ENCODE peak calls at places on chromosomes 1 and 21, in ten cellular contexts. O, T, K, Y, E, N, U, W, J and S are unnamed samples.

GRCh38 chr1:86741947-86742572 is 37.7 kb downstream of the SH3GLB1 start:
- DNase-seq in O (peak; percentile 33), T (peak; percentile 12), K (no peak), Y (peak; percentile 34), E (peak; percentile 11), N (peak; percentile 64), U (peak; percentile 49), W (no peak), J (no peak), S (no peak)

GRCh38 chr1:153649867-153650235 is 8.7 kb upstream of the SNAPIN start:
- DNase-seq in O (no peak), T (no peak), K (no peak), Y (no peak), E (no peak), N (no peak), U (peak; percentile 96), W (no peak), J (peak; percentile 68), S (no peak)

GRCh38 chr1:33370827-33371226 is 49.9 kb upstream of the A3GALT2 start:
- DNase-seq in O (no peak), T (no peak), K (no peak), Y (no peak), E (no peak), N (no peak), U (no peak), W (no peak), J (no peak), S (no peak)

GRCh38 chr1:247241687-247242086 is 14.2 kb upstream of the VN1R5 start:
- DNase-seq in O (no peak), T (peak; percentile 23), K (no peak), Y (no peak), E (no peak), N (no peak), U (no peak), W (no peak), J (no peak), S (no peak)

GRCh38 chr21:45670731-45671130 is 27.2 kb downstream of the PCBP3 start:
- DNase-seq in O (no peak), T (no peak), K (no peak), Y (no peak), E (no peak), N (no peak), U (no peak), W (no peak), J (no peak), S (no peak)

GRCh38 chr21:42390193-42390592 is 5.7 kb downstream of the TMPRSS3 start:
- DNase-seq in O (no peak), T (no peak), K (no peak), Y (no peak), E (no peak), N (no peak), U (no peak), W (no peak), J (no peak), S (no peak)

GRCh38 chr1:26771643-26772321 is 16.0 kb upstream of the PIGV start:
- DNase-seq in O (peak; percentile 87), T (peak; percentile 90), K (peak; percentile 40), Y (peak; percentile 52), E (no peak), N (peak; percentile 99), U (peak; percentile 54), W (peak; percentile 81), J (peak; percentile 79), S (peak; percentile 64)

GRCh38 chr1:62530516-62531154 is 66.7 kb upstream of the ANGPTL3 start:
- DNase-seq in O (peak; percentile 19), T (peak; percentile 49), K (peak; percentile 24), Y (no peak), E (no peak), N (peak; percentile 47), U (peak; percentile 74), W (peak; percentile 22), J (peak; percentile 69), S (no peak)

GRCh38 chr21:31012133-31013089 is 25.9 kb downstream of the KRTAP19-8 start:
- DNase-seq in O (no peak), T (no peak), K (no peak), Y (no peak), E (no peak), N (no peak), U (no peak), W (no peak), J (no peak), S (no peak)

GRCh38 chr1:162822391-162823200 is 32.1 kb downstream of the HSD17B7 start:
- DNase-seq in O (no peak), T (no peak), K (no peak), Y (peak; percentile 13), E (no peak), N (no peak), U (peak; percentile 4), W (peak; percentile 24), J (no peak), S (no peak)

GRCh38 chr21:37796011-37796410 is 120.2 kb downstream of the KCNJ6 start:
- DNase-seq in O (no peak), T (no peak), K (no peak), Y (no peak), E (no peak), N (no peak), U (no peak), W (no peak), J (no peak), S (no peak)

GRCh38 chr1:157992813-157993178 is 649 bp upstream of the KIRREL1 start:
- DNase-seq in O (no peak), T (no peak), K (no peak), Y (no peak), E (no peak), N (no peak), U (no peak), W (no peak), J (no peak), S (no peak)

GRCh38 chr1:202405928-202406327 is 57.4 kb downstream of the PPP1R12B start:
- DNase-seq in O (no peak), T (no peak), K (no peak), Y (no peak), E (no peak), N (no peak), U (no peak), W (no peak), J (no peak), S (no peak)

GRCh38 chr1:77783141-77783540 is 3.7 kb downstream of the MIGA1 start:
- DNase-seq in O (no peak), T (no peak), K (no peak), Y (no peak), E (no peak), N (no peak), U (no peak), W (no peak), J (no peak), S (no peak)

GRCh38 chr1:171486048-171486519 is 754 bp downstream of the PRRC2C start:
- DNase-seq in O (no peak), T (peak; percentile 79), K (no peak), Y (peak; percentile 16), E (peak; percentile 50), N (peak; percentile 80), U (peak; percentile 62), W (no peak), J (peak; percentile 72), S (peak; percentile 4)

GRCh38 chr1:176118985-176119384 is 88.1 kb downstream of the COP1 start:
- DNase-seq in O (no peak), T (no peak), K (no peak), Y (no peak), E (no peak), N (peak; percentile 11), U (no peak), W (no peak), J (no peak), S (no peak)

GRCh38 chr1:5514519-5515183 is 477.6 kb downstream of the NPHP4 start:
- DNase-seq in O (peak; percentile 96), T (peak; percentile 6), K (peak; percentile 57), Y (peak; percentile 16), E (peak; percentile 64), N (peak; percentile 25), U (peak; percentile 70), W (peak; percentile 66), J (peak; percentile 8), S (peak; percentile 46)

GRCh38 chr1:172185206-172185605 is 235.3 kb upstream of the C1orf105 start:
- DNase-seq in O (no peak), T (no peak), K (no peak), Y (no peak), E (no peak), N (peak; percentile 48), U (no peak), W (no peak), J (no peak), S (no peak)

GRCh38 chr1:223683586-223684487 is 18.3 kb upstream of the CAPN8 start:
- DNase-seq in O (peak; percentile 45), T (peak; percentile 54), K (no peak), Y (no peak), E (peak; percentile 44), N (peak; percentile 53), U (peak; percentile 72), W (peak; percentile 76), J (no peak), S (peak; percentile 67)

GRCh38 chr1:14944471-14944981 is 209.0 kb upstream of the TMEM51 start:
- DNase-seq in O (no peak), T (no peak), K (no peak), Y (no peak), E (no peak), N (no peak), U (no peak), W (no peak), J (no peak), S (no peak)
- H3K4me1 ChIP-seq in O (peaks cover 16% of the 10 kb centered on the region), T (peaks cover 30% of the 10 kb centered on the region), K (peaks cover 66% of the 10 kb centered on the region), Y (no peaks in the 10 kb centered on the region), E (no peaks in the 10 kb centered on the region), N (peaks cover 45% of the 10 kb centered on the region), U (peaks cover 29% of the 10 kb centered on the region), W (peaks cover 37% of the 10 kb centered on the region), J (peaks cover 9% of the 10 kb centered on the region), S (no peaks in the 10 kb centered on the region)

GRCh38 chr1:97050501-97050900 is 328.9 kb downstream of the PTBP2 start:
- DNase-seq in O (no peak), T (no peak), K (no peak), Y (peak; percentile 10), E (no peak), N (peak; percentile 70), U (no peak), W (no peak), J (no peak), S (no peak)
- TF ChIP-seq CTCF in O (no peak), T (peak; percentile 39), K (peak; percentile 7), Y (peak; percentile 43), E (no peak), N (peak; percentile 46), U (no peak), W (no peak), J (no peak), S (peak; percentile 16)

DNA sequence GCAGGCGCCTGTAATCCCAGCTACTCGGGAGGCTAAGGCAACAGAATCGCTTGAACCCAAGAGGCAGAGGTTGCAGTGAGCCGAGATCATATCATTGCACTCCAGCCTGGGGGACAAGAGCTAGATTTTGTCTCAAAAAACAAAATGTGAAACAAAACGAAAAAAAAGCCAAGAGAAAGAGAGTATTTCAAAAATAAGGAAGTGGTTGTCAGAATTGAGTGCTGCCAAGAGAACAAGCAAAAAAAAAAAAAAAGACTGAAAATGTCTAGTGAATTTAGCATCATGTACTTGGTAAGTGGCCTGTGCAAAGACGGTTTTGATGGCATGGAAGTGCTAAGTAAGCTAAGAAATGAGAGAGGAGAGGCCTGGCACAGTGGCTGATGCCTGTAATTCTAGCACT is 14.3 kb downstream of the KPNA6 start:
- DNase-seq in O (no peak), T (no peak), K (no peak), Y (no peak), E (no peak), N (no peak), U (no peak), W (no peak), J (no peak), S (no peak)
- H3K4me1 ChIP-seq in O (peaks cover 47% of the 10 kb centered on the region), T (no peaks in the 10 kb centered on the region), K (peaks cover 38% of the 10 kb centered on the region), Y (peaks cover 2% of the 10 kb centered on the region), E (peaks cover 36% of the 10 kb centered on the region), N (peaks cover 6% of the 10 kb centered on the region), U (peaks cover 15% of the 10 kb centered on the region), W (peaks cover 8% of the 10 kb centered on the region), J (peaks cover 5% of the 10 kb centered on the region), S (peaks cover 2% of the 10 kb centered on the region)

GRCh38 chr1:53137729-53138128 is 4.7 kb downstream of the SLC1A7 start:
- DNase-seq in O (peak; percentile 60), T (no peak), K (no peak), Y (peak; percentile 44), E (no peak), N (no peak), U (no peak), W (no peak), J (no peak), S (no peak)
- TF ChIP-seq CTCF in O (peak; percentile 69), T (no peak), K (no peak), Y (peak; percentile 52), E (no peak), N (no peak), U (no peak), W (no peak), J (no peak), S (no peak)